ENCODE peak calls at places on chromosomes 5 and 9, in four cellular contexts. One of them, this sample, is unnamed.

GRCh38 chr9:73030370-73031039 is 77.7 kb upstream of the ALDH1A1 start:
- DNase-seq in K562: no peak
- DNase-seq in HepG2: no peak
- DNase-seq in GM12878: no peak
- DNase-seq in this sample: no peak

GRCh38 chr5:135229679-135230132 is 169.3 kb downstream of the MACROH2A1 start:
- DNase-seq in K562: no peak
- DNase-seq in GM12878: no peak
- DNase-seq in HepG2: peak
- DNase-seq in this sample: no peak

GRCh38 chr5:151022511-151023018 is 2.2 kb downstream of the GPX3 start:
- DNase-seq in HepG2: no peak
- DNase-seq in GM12878: no peak
- DNase-seq in K562: peak
- DNase-seq in this sample: no peak

GRCh38 chr9:108551030-108551964 is 304.5 kb downstream of the ACTL7B start:
- DNase-seq in GM12878: no peak
- DNase-seq in HepG2: no peak
- DNase-seq in K562: no peak
- DNase-seq in this sample: peak

GRCh38 chr5:172788771-172789686 is 18.0 kb upstream of the DUSP1 start:
- DNase-seq in K562: peak
- DNase-seq in GM12878: no peak
- DNase-seq in HepG2: peak
- DNase-seq in this sample: no peak

GRCh38 chr9:8186553-8186952 is 387.0 kb upstream of the DMAC1 start:
- DNase-seq in HepG2: no peak
- DNase-seq in K562: no peak
- DNase-seq in GM12878: no peak
- DNase-seq in this sample: no peak

GRCh38 chr9:93486269-93486668 is 32.9 kb upstream of the FAM120AOS start:
- DNase-seq in HepG2: no peak
- DNase-seq in K562: no peak
- DNase-seq in GM12878: no peak
- DNase-seq in this sample: no peak

GRCh38 chr9:99253134-99253533 is 31.1 kb downstream of the SEC61B start:
- DNase-seq in K562: no peak
- DNase-seq in HepG2: no peak
- DNase-seq in GM12878: peak
- DNase-seq in this sample: no peak

GRCh38 chr5:142568271-142568995 is 117.5 kb downstream of the FGF1 start:
- DNase-seq in GM12878: no peak
- DNase-seq in HepG2: no peak
- DNase-seq in K562: no peak
- DNase-seq in this sample: no peak

GRCh38 chr9:68540712-68541535 is at the start of gene TMEM252:
- DNase-seq in HepG2: no peak
- DNase-seq in GM12878: no peak
- DNase-seq in K562: no peak
- DNase-seq in this sample: no peak

GRCh38 chr9:116569111-116569510 is 118.0 kb upstream of the TRIM32 start:
- DNase-seq in K562: no peak
- DNase-seq in HepG2: no peak
- DNase-seq in GM12878: no peak
- DNase-seq in this sample: no peak

GRCh38 chr5:60014331-60014730 is 120.8 kb upstream of the PDE4D start:
- DNase-seq in GM12878: no peak
- DNase-seq in HepG2: no peak
- DNase-seq in K562: no peak
- DNase-seq in this sample: no peak

GRCh38 chr9:92504881-92505280 is 22.6 kb upstream of the ASPN start:
- DNase-seq in HepG2: no peak
- DNase-seq in K562: no peak
- DNase-seq in GM12878: no peak
- DNase-seq in this sample: no peak

GRCh38 chr5:147539053-147539452 is 29.2 kb upstream of the DPYSL3 start:
- DNase-seq in GM12878: no peak
- DNase-seq in K562: no peak
- DNase-seq in HepG2: no peak
- DNase-seq in this sample: no peak

GRCh38 chr5:14204785-14205321 is 61.7 kb downstream of the TRIO start:
- DNase-seq in K562: no peak
- DNase-seq in GM12878: no peak
- DNase-seq in HepG2: peak
- DNase-seq in this sample: no peak

GRCh38 chr9:84293001-84293798 is 47.4 kb downstream of the SLC28A3 start:
- DNase-seq in GM12878: peak
- DNase-seq in K562: no peak
- DNase-seq in HepG2: no peak
- DNase-seq in this sample: no peak

GRCh38 chr5:61319388-61320146 is 12.5 kb upstream of the ZSWIM6 start:
- DNase-seq in K562: peak
- DNase-seq in HepG2: no peak
- DNase-seq in GM12878: peak
- DNase-seq in this sample: peak

GRCh38 chr5:112116372-112116771 is 302.7 kb downstream of the EPB41L4A start:
- DNase-seq in GM12878: peak
- DNase-seq in HepG2: no peak
- DNase-seq in K562: no peak
- DNase-seq in this sample: no peak

GRCh38 chr5:473344-474192 is 30.6 kb downstream of the EXOC3 start:
- DNase-seq in HepG2: peak
- DNase-seq in GM12878: no peak
- DNase-seq in K562: no peak
- DNase-seq in this sample: peak

GRCh38 chr5:127335381-127335780 is 44.8 kb downstream of the MEGF10 start:
- DNase-seq in GM12878: no peak
- DNase-seq in K562: no peak
- DNase-seq in HepG2: no peak
- DNase-seq in this sample: no peak

DNA sequence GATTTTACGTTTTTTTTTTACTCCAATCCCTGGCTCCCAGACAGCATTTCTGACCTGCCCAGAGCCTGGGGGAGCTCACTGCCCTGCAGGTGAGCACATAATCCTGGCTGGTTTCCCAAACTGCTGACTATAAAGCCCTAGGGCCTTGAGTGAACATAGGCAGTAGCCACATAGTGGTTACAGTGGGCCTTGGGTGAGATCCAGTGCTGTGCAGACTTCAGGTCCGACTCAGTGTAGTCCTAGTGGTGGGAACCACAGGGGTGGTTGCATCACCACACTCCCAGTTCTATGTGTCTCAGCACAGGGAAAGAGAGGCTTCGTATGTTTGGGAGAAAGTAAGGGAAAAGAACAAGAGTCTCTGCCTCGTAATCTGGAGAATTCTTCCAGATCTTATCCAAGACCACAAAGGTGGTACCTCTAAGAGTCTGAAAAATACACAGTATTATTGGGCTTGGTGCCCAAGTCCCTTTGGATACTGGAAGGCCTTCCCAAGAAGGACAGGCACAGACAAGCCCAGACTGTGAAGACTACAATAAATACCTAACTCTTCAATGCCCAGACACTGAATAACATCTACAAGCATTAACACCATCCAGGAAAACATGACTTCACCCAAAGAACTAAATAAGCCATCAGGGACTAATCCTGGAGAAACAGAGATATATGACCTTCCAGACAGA is 89.4 kb downstream of the TSSK1B start:
- DNase-seq in GM12878: no peak
- DNase-seq in K562: no peak
- DNase-seq in HepG2: no peak
- DNase-seq in this sample: no peak
- TF ChIP-seq TARDBP in GM12878: no peak
- TF ChIP-seq TARDBP in K562: no peak
- TF ChIP-seq TARDBP in HepG2: no peak
- TF ChIP-seq TARDBP in this sample: no peak

GRCh38 chr5:177430972-177431316 is 4.5 kb downstream of the GRK6 start:
- DNase-seq in GM12878: no peak
- DNase-seq in HepG2: no peak
- DNase-seq in K562: no peak
- DNase-seq in this sample: no peak

GRCh38 chr5:177432143-177432904 is 5.8 kb downstream of the GRK6 start:
- DNase-seq in GM12878: no peak
- DNase-seq in HepG2: no peak
- DNase-seq in K562: no peak
- DNase-seq in this sample: no peak

GRCh38 chr5:177430146-177430951 is 3.9 kb downstream of the GRK6 start:
- DNase-seq in HepG2: no peak
- DNase-seq in K562: no peak
- DNase-seq in GM12878: no peak
- DNase-seq in this sample: no peak

GRCh38 chr5:177432905-177433657 is 6.6 kb downstream of the GRK6 start:
- DNase-seq in HepG2: no peak
- DNase-seq in GM12878: no peak
- DNase-seq in K562: no peak
- DNase-seq in this sample: no peak

GRCh38 chr5:177431317-177432142 is 5.1 kb downstream of the GRK6 start:
- DNase-seq in K562: no peak
- DNase-seq in GM12878: peak
- DNase-seq in HepG2: no peak
- DNase-seq in this sample: no peak
- TF ChIP-seq TARDBP in K562: no peak
- TF ChIP-seq TARDBP in GM12878: no peak
- TF ChIP-seq TARDBP in HepG2: no peak
- TF ChIP-seq TARDBP in this sample: no peak

DNA sequence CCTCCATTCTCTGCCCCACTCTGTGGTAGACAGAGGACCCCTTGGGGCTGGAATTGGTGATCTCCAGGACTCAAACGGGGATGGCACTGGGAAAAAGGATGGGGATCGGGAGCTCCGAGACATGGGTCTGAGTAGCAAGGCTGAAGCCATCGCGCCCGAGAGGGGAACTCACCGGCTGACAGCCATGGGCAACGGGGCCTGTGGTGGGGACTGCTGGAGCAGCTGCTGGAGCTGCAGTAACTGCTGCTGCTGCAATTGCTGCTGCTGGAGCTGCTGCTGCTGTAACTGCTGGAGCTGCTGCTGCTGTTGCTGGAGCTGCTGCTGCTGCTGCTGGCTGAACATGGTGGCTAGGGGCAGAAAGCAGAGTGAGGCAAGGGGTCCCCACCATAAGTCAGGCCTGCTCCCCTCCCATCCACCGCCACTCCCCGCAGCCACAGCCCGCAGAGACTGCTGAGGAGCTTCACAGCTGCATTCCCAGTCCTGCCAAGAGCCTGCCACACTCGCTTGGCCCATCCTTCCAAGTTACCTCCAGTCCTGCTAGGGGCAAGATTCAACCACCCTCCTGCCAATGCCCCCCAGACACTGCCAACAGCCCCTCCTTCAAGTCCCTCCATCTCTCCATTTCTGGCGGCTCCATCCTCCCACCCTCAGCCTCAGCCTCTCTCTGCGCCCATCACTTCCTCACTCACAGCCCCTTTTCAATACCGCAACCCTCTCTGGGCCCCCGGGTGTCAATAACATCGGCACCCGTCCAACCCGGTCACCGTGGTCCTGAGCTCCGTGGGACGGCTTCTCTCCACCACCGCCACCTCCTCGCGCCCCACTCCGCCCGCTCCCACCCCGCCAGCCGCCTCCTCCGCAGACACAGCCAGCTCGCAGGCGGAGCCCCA is 611 bp downstream of the CIZ1 start:
- DNase-seq in HepG2: no peak
- DNase-seq in GM12878: no peak
- DNase-seq in K562: no peak
- DNase-seq in this sample: no peak
- TF ChIP-seq TARDBP in HepG2: no peak
- TF ChIP-seq TARDBP in GM12878: no peak
- TF ChIP-seq TARDBP in K562: no peak
- TF ChIP-seq TARDBP in this sample: no peak

DNA sequence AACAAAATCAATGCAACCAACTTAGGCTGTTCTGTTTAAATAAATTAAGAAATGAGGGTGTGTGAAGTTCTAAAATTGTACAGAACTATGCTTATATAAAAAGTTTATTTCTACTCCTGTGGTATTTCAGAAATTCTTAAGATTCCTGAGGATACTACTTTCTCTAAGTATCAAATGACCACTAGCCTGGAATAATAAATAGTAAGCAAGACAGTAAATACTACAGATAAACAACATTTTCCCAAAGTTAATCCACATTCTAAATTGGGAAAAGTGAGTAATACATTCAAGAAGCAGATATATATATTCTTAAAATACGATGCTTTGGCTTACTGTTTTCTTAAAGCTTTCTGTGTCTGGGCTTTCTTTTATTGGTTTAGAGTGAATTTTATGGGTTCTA is 29.5 kb downstream of the CCNH start:
- DNase-seq in HepG2: no peak
- DNase-seq in K562: no peak
- DNase-seq in GM12878: no peak
- DNase-seq in this sample: no peak
- TF ChIP-seq TARDBP in HepG2: no peak
- TF ChIP-seq TARDBP in K562: no peak
- TF ChIP-seq TARDBP in GM12878: no peak
- TF ChIP-seq TARDBP in this sample: no peak

GRCh38 chr9:90038778-90039177 is 434.0 kb downstream of the GADD45G start:
- DNase-seq in GM12878: no peak
- DNase-seq in HepG2: no peak
- DNase-seq in K562: no peak
- DNase-seq in this sample: no peak

GRCh38 chr9:90047828-90048227 is 443.0 kb downstream of the GADD45G start:
- DNase-seq in K562: no peak
- DNase-seq in GM12878: no peak
- DNase-seq in HepG2: no peak
- DNase-seq in this sample: no peak

GRCh38 chr9:90044263-90044662 is 439.5 kb downstream of the GADD45G start:
- DNase-seq in HepG2: no peak
- DNase-seq in GM12878: no peak
- DNase-seq in K562: no peak
- DNase-seq in this sample: no peak

GRCh38 chr9:90046317-90046861 is 441.6 kb downstream of the GADD45G start:
- DNase-seq in K562: no peak
- DNase-seq in HepG2: no peak
- DNase-seq in GM12878: no peak
- DNase-seq in this sample: no peak

DNA sequence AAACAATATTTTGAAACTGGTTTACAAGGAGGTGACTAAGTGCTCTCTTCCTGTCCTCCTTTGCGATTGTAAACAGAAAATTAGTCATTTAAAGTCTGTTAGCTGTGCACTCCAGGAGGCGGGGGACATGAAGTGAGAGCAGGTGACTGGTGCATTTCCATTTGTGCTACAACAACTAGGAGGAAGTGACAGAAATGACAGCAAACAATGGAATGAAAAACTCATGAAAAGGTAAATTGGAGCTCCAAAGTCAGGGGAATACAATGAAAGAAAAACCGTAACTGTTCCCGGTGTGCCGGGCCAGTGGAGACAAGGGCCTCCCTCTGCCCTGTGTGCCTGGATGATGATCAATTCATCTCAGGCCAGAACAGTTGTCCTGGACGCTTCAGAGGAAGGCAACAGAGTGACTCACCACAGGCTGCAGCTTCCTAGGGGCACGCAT is 439.9 kb downstream of the GADD45G start:
- DNase-seq in GM12878: no peak
- DNase-seq in HepG2: peak
- DNase-seq in K562: no peak
- DNase-seq in this sample: no peak
- TF ChIP-seq TARDBP in GM12878: no peak
- TF ChIP-seq TARDBP in HepG2: no peak
- TF ChIP-seq TARDBP in K562: no peak
- TF ChIP-seq TARDBP in this sample: no peak